ENCODE peak calls at places on chromosomes 2 and 18, in nine cellular contexts. Y is GM23248, H is neural progenitor cell, U is OCI-LY7, B is SK-N-SH, J is GM23338, W is PC-3, N is HCT116, A is hepatocyte. X is an unnamed sample. For H4K20me1, the result is how much of the 10 kb centered on the place peaks cover.

GRCh38 chr2:239954166-239955085 is 70.7 kb downstream of the NDUFA10 start:
- DNase-seq in U (no peak), J (no peak), A (no peak), Y (peak), N (no peak), H (no peak), B (no peak), W (no peak), X (no peak)

GRCh38 chr18:55120896-55121295 is 161.6 kb upstream of the CCDC68 start:
- DNase-seq in B (no peak), J (no peak), N (no peak), U (no peak), Y (no peak), H (no peak), A (no peak), W (no peak), X (no peak)

GRCh38 chr18:24560511-24560981 is 100.1 kb downstream of the HRH4 start:
- DNase-seq in W (no peak), N (peak), H (peak), J (peak), U (no peak), B (no peak), A (peak), Y (no peak), X (no peak)

GRCh38 chr2:231611273-231612198 is 18.9 kb downstream of the TEX44 start:
- DNase-seq in N (peak), B (no peak), A (peak), W (peak), J (peak), H (peak), Y (peak), U (peak), X (no peak)

GRCh38 chr2:185738679-185739472 is at the start of gene FSIP2:
- DNase-seq in W (peak), Y (peak), J (peak), H (peak), B (no peak), U (no peak), A (peak), N (no peak), X (peak)

GRCh38 chr18:41073372-41073954 is 881.6 kb upstream of the PIK3C3 start:
- DNase-seq in A (no peak), W (peak), U (no peak), Y (peak), H (no peak), N (no peak), J (no peak), B (no peak), X (no peak)

GRCh38 chr2:173412628-173413027 is 58.0 kb downstream of the CDCA7 start:
- DNase-seq in A (no peak), J (no peak), H (no peak), B (no peak), Y (no peak), W (no peak), U (no peak), N (no peak), X (no peak)

GRCh38 chr2:14223576-14223975 is 408.9 kb upstream of the LRATD1 start:
- DNase-seq in N (no peak), U (no peak), J (no peak), A (no peak), H (no peak), W (no peak), B (no peak), Y (no peak), X (no peak)

GRCh38 chr2:9170458-9171130 is 36.0 kb upstream of the ASAP2 start:
- DNase-seq in J (peak), B (no peak), H (no peak), A (peak), N (no peak), Y (no peak), W (peak), U (no peak), X (no peak)

GRCh38 chr2:120522151-120522751 is 176.3 kb downstream of the INHBB start:
- DNase-seq in U (no peak), Y (no peak), H (peak), A (peak), B (no peak), W (no peak), N (no peak), J (no peak), X (no peak)

GRCh38 chr2:135164431-135164830 is 112.3 kb downstream of the RAB3GAP1 start:
- DNase-seq in B (no peak), W (peak), A (no peak), Y (peak), U (no peak), J (no peak), N (no peak), H (no peak), X (no peak)

GRCh38 chr2:71667256-71668182 is 214.2 kb downstream of the DYSF start:
- DNase-seq in B (peak), N (no peak), W (no peak), H (no peak), J (no peak), A (no peak), Y (no peak), U (no peak), X (no peak)

GRCh38 chr2:10897956-10898355 is 13.8 kb upstream of the KCNF1 start:
- DNase-seq in B (no peak), H (no peak), N (no peak), A (no peak), W (no peak), J (no peak), U (no peak), Y (peak), X (no peak)

GRCh38 chr2:180056367-180057118 is 49.4 kb upstream of the CWC22 start:
- DNase-seq in N (no peak), A (peak), W (no peak), J (peak), B (no peak), Y (no peak), U (no peak), H (peak), X (no peak)

GRCh38 chr18:47881752-47882455 is 48.6 kb downstream of the SMAD2 start:
- DNase-seq in Y (peak), J (no peak), B (no peak), U (no peak), A (no peak), W (peak), H (no peak), N (peak), X (no peak)

GRCh38 chr2:196718796-196719564 is 79.5 kb downstream of the CCDC150 start:
- DNase-seq in J (peak), U (no peak), N (no peak), H (peak), A (peak), W (peak), Y (peak), B (peak), X (peak)

GRCh38 chr2:197360744-197361156 is 50.2 kb upstream of the ANKRD44 start:
- DNase-seq in A (no peak), U (no peak), B (peak), H (no peak), J (no peak), Y (peak), W (no peak), N (no peak), X (no peak)

GRCh38 chr2:65495250-65495649 is 62.9 kb upstream of the SPRED2 start:
- DNase-seq in J (no peak), Y (no peak), H (no peak), B (no peak), W (peak), N (no peak), U (no peak), A (no peak), X (no peak)

GRCh38 chr2:64939332-64939917 is 49.8 kb upstream of the SLC1A4 start:
- DNase-seq in N (no peak), H (no peak), A (no peak), U (peak), Y (no peak), J (peak), W (no peak), B (peak), X (peak)

GRCh38 chr2:96144481-96145027 is 686 bp downstream of the DUSP2 start:
- DNase-seq in U (peak), W (peak), N (no peak), Y (no peak), B (no peak), H (no peak), A (no peak), J (peak), X (peak)

GRCh38 chr2:200397785-200398184 is 91.3 kb downstream of the SPATS2L start:
- DNase-seq in B (no peak), H (peak), J (peak), U (no peak), A (no peak), N (no peak), W (peak), Y (peak), X (no peak)

GRCh38 chr2:40164736-40165502 is 287.0 kb downstream of the SLC8A1 start:
- DNase-seq in B (no peak), U (no peak), N (no peak), J (no peak), Y (no peak), A (no peak), W (no peak), H (no peak), X (no peak)

GRCh38 chr2:219901155-219901554 is 273.7 kb downstream of the SLC4A3 start:
- DNase-seq in J (no peak), Y (no peak), A (no peak), U (no peak), B (no peak), W (no peak), N (no peak), H (no peak), X (peak)

GRCh38 chr2:68675470-68675869 is 32.1 kb downstream of the PROKR1 start:
- DNase-seq in B (no peak), H (no peak), W (no peak), A (no peak), U (no peak), Y (no peak), N (no peak), J (no peak), X (no peak)

GRCh38 chr2:105760639-105761337 is 16.1 kb downstream of the NCK2 start:
- DNase-seq in W (no peak), B (no peak), A (no peak), N (no peak), U (no peak), J (no peak), H (no peak), Y (no peak), X (no peak)

GRCh38 chr2:16225545-16225944 is 285.2 kb downstream of the MYCN start:
- DNase-seq in J (no peak), U (no peak), H (no peak), B (no peak), W (no peak), Y (no peak), N (no peak), A (no peak), X (no peak)

GRCh38 chr2:17538844-17539554 is 1.5 kb upstream of the VSNL1 start:
- DNase-seq in N (peak), U (no peak), J (peak), A (peak), H (peak), B (peak), Y (peak), W (no peak), X (peak)

GRCh38 chr2:190023860-190024259 is 38.7 kb downstream of the MSTN start:
- DNase-seq in N (peak), B (peak), A (peak), U (peak), J (peak), W (peak), H (peak), Y (peak), X (peak)

GRCh38 chr18:77147418-77147852 is 14.9 kb upstream of the MBP start:
- DNase-seq in J (no peak), H (no peak), A (no peak), W (peak), N (no peak), U (no peak), Y (peak), B (no peak), X (no peak)

GRCh38 chr18:73462092-73462491 is 594.3 kb upstream of the NETO1 start:
- DNase-seq in W (peak), A (no peak), H (no peak), J (no peak), B (no peak), Y (peak), U (no peak), N (no peak), X (no peak)

GRCh38 chr2:168452781-168453180 is 3.3 kb upstream of the CERS6 start:
- DNase-seq in B (no peak), A (no peak), N (no peak), H (no peak), J (no peak), Y (no peak), U (no peak), W (no peak), X (no peak)

GRCh38 chr2:168456526-168457176 is 579 bp downstream of the CERS6 start:
- DNase-seq in N (no peak), B (peak), Y (peak), U (no peak), W (peak), A (peak), H (peak), J (peak), X (peak)

GRCh38 chr2:168455692-168456525 is at the start of gene CERS6:
- DNase-seq in A (peak), N (peak), J (peak), H (peak), U (no peak), B (peak), Y (peak), W (peak), X (peak)

GRCh38 chr2:168453404-168453803 is 2.7 kb upstream of the CERS6 start:
- DNase-seq in N (no peak), U (no peak), B (no peak), Y (no peak), W (no peak), J (no peak), A (no peak), H (no peak), X (no peak)

DNA sequence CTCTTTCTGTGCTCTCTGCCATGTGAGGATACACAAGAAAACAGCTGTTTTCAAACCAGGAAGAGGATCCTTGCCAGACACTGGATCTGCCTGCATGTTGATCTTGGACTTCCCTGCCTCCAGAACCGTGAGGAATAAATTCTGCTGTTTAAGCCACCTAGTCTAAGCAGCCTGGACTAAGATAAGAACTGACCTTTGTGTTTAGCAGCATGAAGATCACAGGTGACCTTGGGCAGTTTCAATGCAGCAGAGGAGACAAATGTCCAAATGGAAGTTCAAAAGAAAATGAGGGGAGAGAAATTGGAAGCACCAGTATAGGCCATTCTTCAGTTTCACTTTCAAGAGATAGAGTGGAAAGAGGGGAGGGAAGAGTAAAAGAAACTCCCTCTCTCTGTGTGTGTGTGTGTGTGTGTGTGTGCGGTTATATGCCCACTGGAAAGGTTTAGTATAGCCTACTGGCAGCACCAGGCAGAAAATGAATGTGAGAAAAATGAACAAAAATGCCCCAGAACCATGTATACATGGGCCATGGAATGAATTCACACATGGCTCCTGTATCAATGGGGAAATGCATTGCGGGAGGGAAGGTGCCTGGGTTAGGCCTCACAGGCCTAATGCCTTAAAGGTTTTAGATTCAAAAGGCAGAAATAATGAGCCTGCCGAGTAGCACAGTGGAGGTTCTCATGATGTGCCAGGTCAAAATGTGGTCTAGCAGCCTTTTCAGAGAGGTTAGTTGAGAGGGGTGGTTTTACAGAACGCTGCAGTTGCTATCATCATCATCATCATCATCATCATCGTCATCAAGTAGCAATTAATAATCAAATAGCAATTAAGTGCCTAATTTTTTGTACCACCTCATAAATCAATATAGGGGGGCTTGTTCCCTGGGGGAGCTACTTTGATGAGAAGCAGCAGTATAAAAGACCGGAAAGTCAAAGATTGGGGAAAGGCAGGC is 1.1 kb upstream of the CERS6 start:
- DNase-seq in W (no peak), A (no peak), J (no peak), H (no peak), B (no peak), Y (no peak), U (no peak), N (no peak), X (no peak)
- H3K27ac ChIP-seq in W (no peak), A (peak), J (no peak), H (no peak), B (no peak), Y (no peak), U (no peak), N (no peak), X (no peak)

GRCh38 chr2:72919414-72920316 is 2.3 kb downstream of the EMX1 start:
- DNase-seq in A (no peak), U (no peak), B (peak), W (no peak), J (peak), H (peak), Y (peak), N (no peak), X (no peak)

GRCh38 chr2:72920317-72921087 is 3.2 kb downstream of the EMX1 start:
- DNase-seq in Y (peak), B (peak), N (no peak), J (peak), A (peak), W (no peak), U (no peak), H (peak), X (no peak)

GRCh38 chr2:72923833-72924352 is 6.6 kb downstream of the EMX1 start:
- DNase-seq in H (peak), N (no peak), W (no peak), J (peak), B (peak), Y (no peak), A (peak), U (no peak), X (no peak)

GRCh38 chr2:72921088-72921851 is 4.0 kb downstream of the EMX1 start:
- DNase-seq in A (no peak), W (no peak), H (no peak), N (no peak), J (peak), B (peak), Y (no peak), U (no peak), X (no peak)

DNA sequence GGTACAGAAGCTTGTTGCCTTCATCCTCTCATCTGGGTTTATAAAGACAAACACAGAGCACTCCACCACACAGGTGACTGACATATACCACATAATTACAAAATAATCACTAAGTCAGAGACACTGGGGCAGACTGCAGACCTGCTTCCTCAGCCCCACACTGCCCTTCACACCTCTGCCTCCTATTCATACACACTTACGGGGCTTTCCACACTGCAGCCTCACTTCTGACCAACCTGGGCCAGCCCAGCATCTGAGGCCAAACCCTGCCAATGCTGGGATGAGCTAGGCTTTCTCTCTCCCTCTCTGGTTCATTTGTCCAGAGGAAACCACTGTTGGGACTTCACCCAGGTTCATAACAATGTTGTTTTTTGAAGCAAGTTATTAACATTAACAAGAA is 4.5 kb downstream of the EMX1 start:
- DNase-seq in H (no peak), A (no peak), Y (no peak), B (peak), J (no peak), U (no peak), W (no peak), N (no peak), X (no peak)
- H4K20me1 ChIP-seq in H (half or more), A (under half), Y (under half), B (under half), J (under half), U (under half), W (under half), N (under half), X (under half)

DNA sequence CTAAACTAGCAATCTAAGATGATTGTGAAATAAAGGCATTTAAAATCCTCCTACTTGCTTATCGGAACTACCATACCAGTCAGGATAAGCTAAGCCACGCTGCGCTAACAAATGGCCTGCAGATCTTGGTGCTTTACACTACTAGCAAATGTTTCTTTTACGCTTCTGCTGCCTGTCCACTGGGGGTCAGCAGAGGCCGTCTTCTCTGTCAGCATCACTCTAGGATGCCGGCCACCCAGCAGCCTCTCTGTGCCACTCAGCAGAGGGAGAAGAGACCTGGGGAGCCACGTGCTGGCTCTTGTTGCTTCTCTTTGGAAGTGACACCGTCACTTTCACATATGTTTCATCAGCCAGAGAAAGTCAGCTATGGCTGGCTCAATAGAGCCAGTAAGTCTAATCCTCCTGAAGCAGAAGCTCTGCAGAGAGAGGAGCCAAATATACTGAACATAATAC is 36.6 kb downstream of the COPS8 start:
- DNase-seq in W (peak), N (peak), U (peak), H (peak), A (peak), J (peak), Y (peak), B (peak), X (peak)
- TF ChIP-seq EZH2phosphoT487 in W (no peak), N (no peak), U (no peak), H (no peak), A (no peak), J (no peak), Y (no peak), B (no peak), X (no peak)

GRCh38 chr2:171210864-171211431 is 50.3 kb upstream of the TLK1 start:
- DNase-seq in Y (no peak), W (peak), N (no peak), H (no peak), B (no peak), U (peak), J (peak), A (no peak), X (peak)
- H3K27ac ChIP-seq in Y (no peak), W (no peak), N (no peak), H (no peak), B (no peak), U (peak), J (peak), A (no peak), X (peak)

GRCh38 chr2:143698888-143699570 is 569.8 kb downstream of the ARHGAP15 start:
- DNase-seq in H (no peak), B (no peak), A (no peak), U (no peak), N (no peak), W (no peak), J (no peak), Y (no peak), X (no peak)

GRCh38 chr2:143702931-143703330 is 573.7 kb downstream of the ARHGAP15 start:
- DNase-seq in H (no peak), N (no peak), B (no peak), Y (no peak), W (no peak), A (no peak), J (no peak), U (no peak), X (no peak)

GRCh38 chr2:143704432-143705106 is 575.4 kb downstream of the ARHGAP15 start:
- DNase-seq in W (no peak), N (no peak), Y (no peak), B (no peak), H (no peak), A (no peak), J (no peak), U (no peak), X (no peak)

GRCh38 chr2:143700865-143701264 is 571.6 kb downstream of the ARHGAP15 start:
- DNase-seq in U (no peak), N (no peak), B (no peak), J (no peak), H (no peak), A (no peak), Y (no peak), W (no peak), X (no peak)

DNA sequence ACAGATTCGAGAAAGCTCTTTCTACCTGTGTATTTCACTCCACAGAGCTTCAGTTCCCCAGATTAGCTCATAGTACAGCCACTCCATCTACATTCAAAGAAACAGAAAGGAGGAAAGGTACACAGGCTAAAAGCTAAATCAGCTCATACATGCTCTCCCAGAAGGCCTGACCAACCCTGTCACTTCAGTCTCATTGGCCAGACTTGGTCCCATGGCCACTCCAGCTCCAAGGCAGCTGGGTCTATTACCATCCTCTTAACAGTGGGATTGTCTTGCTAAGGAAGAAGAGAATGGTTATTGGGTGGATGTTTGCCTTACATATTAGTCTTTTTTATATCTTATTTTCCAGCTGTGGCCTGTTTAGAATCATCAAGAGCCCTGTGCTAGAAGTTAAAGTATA is 572.6 kb downstream of the ARHGAP15 start:
- DNase-seq in H (no peak), Y (no peak), U (no peak), N (no peak), W (no peak), J (no peak), B (no peak), A (no peak), X (no peak)
- H4K20me1 ChIP-seq in H (under half), Y (under half), U (under half), N (under half), W (under half), J (under half), B (under half), A (under half), X (under half)

X was measured in MM.1S.